ENCODE peak calls at places on chromosomes 7 and 10, in five cellular contexts. S, X, H, U and N are unnamed samples.
A peak's percentile ranks its signal among the peaks of the same experiment; 100 is the strongest.

GRCh38 chr10:97861351-97861750 is 11.7 kb downstream of the GOLGA7B start:
- DNase-seq in S (no peak), X (no peak), H (peak; percentile 70), U (peak; percentile 87), N (peak; percentile 89)

GRCh38 chr10:77176224-77176623 is 461.4 kb downstream of the KCNMA1 start:
- DNase-seq in S (no peak), X (no peak), H (no peak), U (no peak), N (no peak)

GRCh38 chr7:132142006-132142405 is 434.3 kb downstream of the PLXNA4 start:
- DNase-seq in S (no peak), X (no peak), H (no peak), U (no peak), N (no peak)

GRCh38 chr10:10794056-10794455 is 223.6 kb upstream of the CELF2 start:
- DNase-seq in S (no peak), X (no peak), H (peak; percentile 28), U (no peak), N (no peak)

GRCh38 chr7:93862651-93863050 is 27.9 kb downstream of the TFPI2 start:
- DNase-seq in S (no peak), X (no peak), H (no peak), U (no peak), N (no peak)

GRCh38 chr10:120506674-120507073 is 49.6 kb downstream of the PLPP4 start:
- DNase-seq in S (no peak), X (no peak), H (peak; percentile 97), U (peak; percentile 24), N (no peak)

GRCh38 chr7:80929619-80930018 is 10.8 kb upstream of the SEMA3C start:
- DNase-seq in S (no peak), X (no peak), H (no peak), U (peak; percentile 37), N (peak; percentile 37)

GRCh38 chr7:105599551-105599950 is 18.3 kb upstream of the EFCAB10 start:
- DNase-seq in S (no peak), X (no peak), H (peak; percentile 76), U (no peak), N (no peak)

GRCh38 chr7:81462672-81463071 is 307.2 kb downstream of the HGF start:
- DNase-seq in S (no peak), X (no peak), H (peak; percentile 74), U (peak; percentile 12), N (peak; percentile 8)

GRCh38 chr7:139720705-139721231 is 57.0 kb downstream of the HIPK2 start:
- DNase-seq in S (peak; percentile 29), X (no peak), H (peak; percentile 69), U (no peak), N (peak; percentile 32)

GRCh38 chr7:136179829-136180721 is 202.9 kb upstream of the MTPN start:
- DNase-seq in S (no peak), X (no peak), H (no peak), U (no peak), N (no peak)

GRCh38 chr10:124287791-124288190 is 130.9 kb downstream of the OAT start:
- DNase-seq in S (no peak), X (no peak), H (no peak), U (no peak), N (no peak)

GRCh38 chr10:78437407-78437768 is 403.7 kb downstream of the RPS24 start:
- DNase-seq in S (no peak), X (no peak), H (no peak), U (no peak), N (no peak)

GRCh38 chr10:99395750-99396445 is 34.5 kb downstream of the GOT1 start:
- DNase-seq in S (no peak), X (no peak), H (peak; percentile 95), U (peak; percentile 77), N (peak; percentile 91)

GRCh38 chr10:11882646-11883375 is 59.7 kb downstream of the PROSER2 start:
- DNase-seq in S (no peak), X (no peak), H (no peak), U (no peak), N (peak; percentile 63)

GRCh38 chr10:80429521-80429966 is 21.2 kb downstream of the PRXL2A start:
- DNase-seq in S (no peak), X (no peak), H (no peak), U (peak; percentile 24), N (peak; percentile 79)

GRCh38 chr7:141785711-141786552 is 4.1 kb upstream of the TAS2R5 start:
- DNase-seq in S (peak; percentile 41), X (no peak), H (peak; percentile 60), U (peak; percentile 44), N (peak; percentile 53)

GRCh38 chr7:46109447-46109846 is 188.4 kb upstream of the IGFBP3 start:
- DNase-seq in S (no peak), X (no peak), H (peak; percentile 27), U (no peak), N (no peak)

GRCh38 chr10:52540479-52540984 is 226.5 kb downstream of the DKK1 start:
- DNase-seq in S (no peak), X (no peak), H (peak; percentile 24), U (no peak), N (no peak)

GRCh38 chr7:23020742-23021401 is 6.9 kb upstream of the HYCC1 start:
- DNase-seq in S (no peak), X (peak; percentile 27), H (peak; percentile 42), U (peak; percentile 77), N (peak; percentile 79)

GRCh38 chr10:8403711-8404371 is 349.4 kb downstream of the GATA3 start:
- DNase-seq in S (no peak), X (no peak), H (no peak), U (no peak), N (no peak)

GRCh38 chr7:109386959-109387358 is 817.3 kb downstream of the DNAJB9 start:
- DNase-seq in S (no peak), X (no peak), H (no peak), U (no peak), N (no peak)

GRCh38 chr7:25758559-25758958 is 393.4 kb upstream of the NFE2L3 start:
- DNase-seq in S (no peak), X (no peak), H (no peak), U (no peak), N (no peak)

GRCh38 chr7:23594879-23595604 is 2.1 kb upstream of the CCDC126 start:
- DNase-seq in S (no peak), X (no peak), H (peak; percentile 85), U (no peak), N (peak; percentile 75)

GRCh38 chr7:80735330-80735729 is 96.9 kb downstream of the CD36 start:
- DNase-seq in S (no peak), X (peak; percentile 19), H (no peak), U (no peak), N (no peak)

GRCh38 chr10:486668-487067 is 202.8 kb downstream of the DIP2C start:
- DNase-seq in S (no peak), X (no peak), H (no peak), U (no peak), N (no peak)

GRCh38 chr10:110410329-110411046 is 87.2 kb upstream of the DUSP5 start:
- DNase-seq in S (no peak), X (no peak), H (peak; percentile 99), U (peak; percentile 87), N (peak; percentile 94)

GRCh38 chr10:4183761-4184261 is 398.8 kb upstream of the KLF6 start:
- DNase-seq in S (no peak), X (no peak), H (peak; percentile 49), U (peak; percentile 26), N (no peak)

GRCh38 chr7:150959739-150960734 is 18.1 kb downstream of the KCNH2 start:
- DNase-seq in S (no peak), X (no peak), H (peak; percentile 82), U (no peak), N (no peak)

GRCh38 chr10:88565072-88565471 is 18.0 kb downstream of the RNLS start:
- DNase-seq in S (peak; percentile 17), X (no peak), H (peak; percentile 48), U (peak; percentile 10), N (no peak)

GRCh38 chr10:82934429-82934828 is 1059.4 kb downstream of the NRG3 start:
- DNase-seq in S (no peak), X (no peak), H (no peak), U (no peak), N (no peak)

GRCh38 chr10:93915603-93916002 is 21.8 kb downstream of the SLC35G1 start:
- DNase-seq in S (no peak), X (no peak), H (no peak), U (no peak), N (no peak)

GRCh38 chr10:61398730-61399129 is 54.5 kb downstream of the TMEM26 start:
- DNase-seq in S (no peak), X (no peak), H (no peak), U (no peak), N (peak; percentile 23)

GRCh38 chr7:28200598-28200997 is 20.0 kb upstream of the JAZF1 start:
- DNase-seq in S (no peak), X (no peak), H (no peak), U (no peak), N (no peak)

GRCh38 chr7:96667026-96667425 is 42.6 kb downstream of the SEM1 start:
- DNase-seq in S (no peak), X (no peak), H (peak; percentile 80), U (no peak), N (peak; percentile 21)

GRCh38 chr7:158607563-158607962 is 19.9 kb upstream of the PTPRN2 start:
- DNase-seq in S (no peak), X (no peak), H (no peak), U (no peak), N (no peak)

GRCh38 chr7:55469721-55470120 is 102.6 kb downstream of the VOPP1 start:
- DNase-seq in S (no peak), X (no peak), H (no peak), U (no peak), N (no peak)

GRCh38 chr10:8614054-8614565 is 559.6 kb downstream of the GATA3 start:
- DNase-seq in S (no peak), X (no peak), H (peak; percentile 44), U (no peak), N (peak; percentile 17)